ENCODE peak calls at places on chromosomes 12 and 14, in four cellular contexts. Z is CD4-positive, alpha-beta T cell; L is HFFc6; S is fibroblast of mammary gland. Y is an unnamed sample.

GRCh38 chr12:116677202-116677651 is 60.6 kb downstream of the SPRING1 start:
- DNase-seq in Z (no peak), L (no peak), S (no peak), Y (no peak)

GRCh38 chr12:116194935-116195431 is 82.5 kb downstream of the MED13L start:
- DNase-seq in Z (peak; percentile 60), L (no peak), S (no peak), Y (no peak)

GRCh38 chr12:94941440-94941862 is 62.0 kb downstream of the NDUFA12 start:
- DNase-seq in Z (peak; percentile 30), S (peak; percentile 94), L (peak; percentile 92), Y (no peak)

GRCh38 chr14:92783813-92784431 is 10.2 kb upstream of the GOLGA5 start:
- DNase-seq in Z (no peak), L (peak; percentile 70), S (peak; percentile 76), Y (no peak)

GRCh38 chr14:68627868-68628604 is 164.8 kb downstream of the ZFP36L1 start:
- DNase-seq in Z (peak; percentile 24), L (no peak), S (no peak), Y (peak; percentile 82)

GRCh38 chr12:101407054-101407437 is 526 bp downstream of the ARL1 start:
- DNase-seq in L (no peak), Z (no peak), S (no peak), Y (no peak)

GRCh38 chr12:110354172-110354780 is 49.2 kb downstream of the ANAPC7 start:
- DNase-seq in S (no peak), L (no peak), Z (no peak), Y (no peak)

GRCh38 chr14:61568572-61569011 is 126.7 kb upstream of the HIF1A start:
- DNase-seq in S (no peak), Z (peak; percentile 58), L (no peak), Y (peak; percentile 22)

GRCh38 chr14:75259946-75260545 is 18.6 kb upstream of the FOS start:
- DNase-seq in S (no peak), Z (no peak), L (peak; percentile 66), Y (no peak)

GRCh38 chr12:91887957-91888356 is 257.7 kb downstream of the BTG1 start:
- DNase-seq in L (no peak), Z (no peak), S (no peak), Y (no peak)

GRCh38 chr12:75525263-75525662 is 13.9 kb upstream of the KRR1 start:
- DNase-seq in L (no peak), S (no peak), Z (no peak), Y (no peak)

GRCh38 chr14:100536141-100536540 is 51.1 kb downstream of the BEGAIN start:
- DNase-seq in S (no peak), Z (no peak), L (no peak), Y (no peak)

GRCh38 chr14:63770187-63770807 is 42.4 kb upstream of the SGPP1 start:
- DNase-seq in Z (peak; percentile 49), L (peak; percentile 57), S (peak; percentile 66), Y (no peak)

GRCh38 chr12:109433618-109434017 is 43.5 kb downstream of the KCTD10 start:
- DNase-seq in Z (no peak), L (no peak), S (peak; percentile 37), Y (no peak)

GRCh38 chr14:71322660-71323250 is 415.5 kb downstream of the PCNX1 start:
- DNase-seq in L (peak; percentile 62), Z (no peak), S (peak; percentile 71), Y (no peak)

GRCh38 chr12:75414671-75415070 is 23.8 kb downstream of the GLIPR1L2 start:
- DNase-seq in Z (no peak), L (no peak), S (no peak), Y (no peak)

GRCh38 chr12:42483534-42483857 is 106.0 kb downstream of the PRICKLE1 start:
- DNase-seq in L (no peak), S (no peak), Z (no peak), Y (peak; percentile 52)

GRCh38 chr14:67815573-67816235 is 686 bp downstream of the ZFYVE26 start:
- DNase-seq in S (peak; percentile 46), L (peak; percentile 69), Z (no peak), Y (no peak)

GRCh38 chr12:72499244-72499643 is 227.1 kb downstream of the TRHDE start:
- DNase-seq in L (peak; percentile 45), Z (no peak), S (no peak), Y (no peak)

GRCh38 chr12:126936181-126936851 is 1330.7 kb upstream of the TMEM132C start:
- DNase-seq in S (no peak), L (peak; percentile 27), Z (no peak), Y (no peak)

GRCh38 chr14:105582639-105583038 is 56.3 kb downstream of the TMEM121 start:
- DNase-seq in L (no peak), S (no peak), Z (no peak), Y (no peak)

GRCh38 chr14:90416649-90417237 is 19.9 kb downstream of the CALM1 start:
- DNase-seq in S (no peak), Z (no peak), L (no peak), Y (no peak)

GRCh38 chr12:91923864-91924263 is 221.8 kb downstream of the BTG1 start:
- DNase-seq in S (no peak), Z (no peak), L (no peak), Y (no peak)

GRCh38 chr12:123494124-123494843 is 36.3 kb downstream of the SNRNP35 start:
- DNase-seq in L (no peak), Z (no peak), S (no peak), Y (no peak)

GRCh38 chr12:62192486-62193250 is 67.5 kb upstream of the USP15 start:
- DNase-seq in Z (peak; percentile 46), L (peak; percentile 87), S (peak; percentile 84), Y (peak; percentile 52)

GRCh38 chr12:32598688-32599087 is 80.4 kb upstream of the DNM1L start:
- DNase-seq in L (no peak), Z (no peak), S (no peak), Y (no peak)

GRCh38 chr12:121000530-121000929 is 15.8 kb downstream of the C12orf43 start:
- DNase-seq in S (no peak), Z (no peak), L (no peak), Y (no peak)

GRCh38 chr12:68236421-68237059 is 10.9 kb upstream of the IL26 start:
- DNase-seq in L (no peak), S (peak; percentile 45), Z (peak; percentile 13), Y (no peak)

GRCh38 chr14:105205718-105206208 is 24.7 kb upstream of the NUDT14 start:
- DNase-seq in S (no peak), Z (no peak), L (no peak), Y (no peak)

GRCh38 chr14:30382221-30382620 is 176.7 kb upstream of the G2E3 start:
- DNase-seq in Z (no peak), L (no peak), S (no peak), Y (no peak)

DNA sequence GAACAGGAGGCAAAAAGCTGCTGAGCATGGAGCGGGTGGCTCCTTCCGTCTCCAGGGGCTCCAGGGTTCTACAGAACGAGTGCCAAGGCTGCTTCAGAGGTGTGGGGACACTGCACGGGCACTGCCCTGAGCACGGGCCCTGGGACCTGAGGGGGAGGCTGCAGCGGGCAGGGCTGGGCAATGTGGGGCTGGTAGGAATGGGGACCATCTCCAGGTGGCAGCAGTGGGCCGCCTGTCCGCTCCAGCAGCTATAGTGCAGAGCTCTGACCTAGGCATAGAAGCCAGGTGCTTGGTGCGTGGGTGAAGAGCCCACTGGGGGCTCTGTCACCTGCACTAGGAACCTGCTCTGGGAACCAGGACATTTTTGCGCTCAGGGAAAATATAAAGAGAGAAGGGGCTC is 22.3 kb downstream of the HDAC7 start:
- DNase-seq in L (no peak), S (no peak), Z (no peak), Y (no peak)
- TF ChIP-seq CTCF in L (peak; percentile 42), S (peak; percentile 20), Z (peak; percentile 40), Y (peak; percentile 56)

GRCh38 chr12:57766464-57767311 is at the start of gene CYP27B1:
- DNase-seq in L (no peak), Z (no peak), S (peak; percentile 53), Y (no peak)
- TF ChIP-seq CTCF in L (no peak), Z (no peak), S (no peak), Y (no peak)

DNA sequence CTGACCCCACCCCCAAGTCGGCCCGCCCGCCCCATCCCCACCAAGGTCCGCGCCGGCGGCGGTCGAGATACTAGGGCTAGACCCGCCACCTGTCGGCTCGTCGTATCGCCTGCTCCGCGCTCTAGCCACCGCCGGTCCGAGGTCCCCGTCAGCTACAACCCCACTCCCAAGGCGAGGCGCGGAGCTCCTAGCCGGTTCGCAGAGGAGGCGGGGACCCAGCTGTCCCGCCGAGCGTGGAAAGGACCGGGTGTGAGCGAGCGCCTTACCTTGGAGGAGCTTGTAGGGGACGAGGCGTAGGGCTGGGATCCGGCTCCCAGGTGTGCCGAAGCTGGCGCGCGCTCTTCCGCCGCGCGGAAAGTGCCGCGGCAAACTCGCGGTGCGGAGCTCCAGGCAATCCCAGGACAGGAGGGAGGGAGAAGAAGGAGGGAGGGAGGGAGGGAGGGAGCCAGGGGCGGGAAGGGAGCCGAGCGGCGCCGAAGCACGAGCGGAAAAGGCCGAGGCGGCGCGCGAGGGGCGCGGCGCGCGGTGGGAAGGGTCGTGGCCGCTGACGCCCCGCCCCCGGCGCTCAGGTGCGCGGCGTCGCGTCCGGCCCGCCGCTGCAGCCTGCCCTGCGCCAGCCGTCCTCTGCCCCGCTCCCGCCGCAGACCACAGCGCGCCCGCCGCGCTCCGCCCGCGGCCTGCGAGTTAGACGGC is at the start of gene PAWR:
- DNase-seq in Z (no peak), S (peak; percentile 46), L (peak; percentile 41), Y (peak; percentile 85)
- TF ChIP-seq CTCF in Z (no peak), S (no peak), L (no peak), Y (peak; percentile 35)

GRCh38 chr14:95601650-95602049 is 66.8 kb downstream of the GLRX5 start:
- DNase-seq in S (no peak), L (no peak), Z (no peak), Y (no peak)

GRCh38 chr14:95603415-95603814 is 68.6 kb downstream of the GLRX5 start:
- DNase-seq in S (no peak), L (no peak), Z (no peak), Y (no peak)

DNA sequence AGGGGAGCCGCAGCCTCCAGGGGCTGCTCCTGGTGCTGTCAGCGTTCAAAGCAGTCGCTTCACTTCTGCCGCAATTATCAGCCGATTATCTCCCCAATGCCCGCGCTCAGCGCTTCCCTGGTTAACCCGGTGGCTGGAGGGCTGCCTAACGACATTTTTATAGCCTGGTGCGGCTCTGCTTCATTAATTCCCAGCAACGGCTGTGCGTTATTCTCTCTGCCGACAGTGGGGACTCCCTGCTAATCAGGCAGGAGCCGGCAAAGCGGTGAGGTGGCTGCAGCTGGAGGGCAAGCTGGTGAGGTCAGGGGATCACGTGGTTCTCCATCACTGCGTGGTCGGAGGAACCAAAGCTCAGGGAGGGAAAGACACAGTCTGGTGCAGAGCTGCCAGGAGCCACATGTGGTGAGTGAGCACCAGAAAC is 62.9 kb downstream of the GLRX5 start:
- DNase-seq in L (peak; percentile 4), S (peak; percentile 72), Z (no peak), Y (peak; percentile 40)
- TF ChIP-seq CTCF in L (no peak), S (no peak), Z (no peak), Y (peak; percentile 6)